ENCODE peak calls at places on chromosomes 2 and 18, in ten cellular contexts. I, G, T, X, B, Z, Q, N, P and K are unnamed samples.

GRCh38 chr2:54572262-54572635 is 116.1 kb downstream of the SPTBN1 start:
- DNase-seq in I (no peak), G (no peak), T (no peak), X (no peak), B (no peak), Z (peak; percentile 28), Q (no peak), N (no peak), P (peak; percentile 94), K (no peak)

GRCh38 chr2:161983896-161984295 is 90.1 kb downstream of the DPP4 start:
- DNase-seq in I (no peak), G (no peak), T (no peak), X (no peak), B (no peak), Z (no peak), Q (no peak), N (no peak), P (no peak), K (no peak)

GRCh38 chr2:222130855-222131254 is 167.9 kb downstream of the PAX3 start:
- DNase-seq in I (no peak), G (no peak), T (no peak), X (no peak), B (no peak), Z (no peak), Q (no peak), N (no peak), P (no peak), K (no peak)

GRCh38 chr2:26273501-26273900 is 28.8 kb downstream of the HADHB start:
- DNase-seq in I (no peak), G (no peak), T (no peak), X (no peak), B (no peak), Z (no peak), Q (no peak), N (no peak), P (no peak), K (no peak)

GRCh38 chr2:162018530-162018929 is 55.5 kb downstream of the DPP4 start:
- DNase-seq in I (no peak), G (no peak), T (no peak), X (no peak), B (no peak), Z (no peak), Q (no peak), N (no peak), P (no peak), K (no peak)

GRCh38 chr2:66539452-66539851 is 104.5 kb downstream of the MEIS1 start:
- DNase-seq in I (no peak), G (peak; percentile 37), T (no peak), X (no peak), B (no peak), Z (no peak), Q (no peak), N (no peak), P (no peak), K (no peak)

GRCh38 chr2:25336446-25336845 is 5.3 kb downstream of the DNMT3A start:
- DNase-seq in I (no peak), G (no peak), T (no peak), X (no peak), B (no peak), Z (no peak), Q (no peak), N (no peak), P (no peak), K (no peak)

GRCh38 chr2:141264848-141265247 is 866.0 kb downstream of the LRP1B start:
- DNase-seq in I (no peak), G (no peak), T (no peak), X (peak; percentile 49), B (no peak), Z (no peak), Q (no peak), N (no peak), P (no peak), K (no peak)

GRCh38 chr2:98478861-98479770 is 34.5 kb downstream of the INPP4A start:
- DNase-seq in I (no peak), G (no peak), T (no peak), X (no peak), B (no peak), Z (no peak), Q (no peak), N (no peak), P (no peak), K (no peak)

GRCh38 chr2:10384089-10384734 is 63.9 kb downstream of the ODC1 start:
- DNase-seq in I (no peak), G (no peak), T (no peak), X (no peak), B (no peak), Z (no peak), Q (no peak), N (no peak), P (no peak), K (no peak)

GRCh38 chr2:660477-661214 is 16.6 kb downstream of the TMEM18 start:
- DNase-seq in I (no peak), G (no peak), T (no peak), X (no peak), B (no peak), Z (no peak), Q (no peak), N (no peak), P (no peak), K (peak; percentile 83)

GRCh38 chr2:153059338-153060052 is 341.1 kb downstream of the ARL6IP6 start:
- DNase-seq in I (no peak), G (no peak), T (no peak), X (no peak), B (no peak), Z (no peak), Q (no peak), N (no peak), P (peak; percentile 86), K (no peak)

GRCh38 chr2:108987111-108987510 is 1.9 kb downstream of the EDAR start:
- DNase-seq in I (no peak), G (no peak), T (no peak), X (no peak), B (no peak), Z (no peak), Q (no peak), N (no peak), P (no peak), K (no peak)

GRCh38 chr2:46165916-46166315 is 131.3 kb upstream of the EPAS1 start:
- DNase-seq in I (no peak), G (no peak), T (no peak), X (no peak), B (no peak), Z (no peak), Q (no peak), N (no peak), P (no peak), K (no peak)

GRCh38 chr2:119004602-119005001 is 62.6 kb downstream of the MARCO start:
- DNase-seq in I (no peak), G (no peak), T (no peak), X (no peak), B (no peak), Z (no peak), Q (no peak), N (no peak), P (no peak), K (peak; percentile 7)

DNA sequence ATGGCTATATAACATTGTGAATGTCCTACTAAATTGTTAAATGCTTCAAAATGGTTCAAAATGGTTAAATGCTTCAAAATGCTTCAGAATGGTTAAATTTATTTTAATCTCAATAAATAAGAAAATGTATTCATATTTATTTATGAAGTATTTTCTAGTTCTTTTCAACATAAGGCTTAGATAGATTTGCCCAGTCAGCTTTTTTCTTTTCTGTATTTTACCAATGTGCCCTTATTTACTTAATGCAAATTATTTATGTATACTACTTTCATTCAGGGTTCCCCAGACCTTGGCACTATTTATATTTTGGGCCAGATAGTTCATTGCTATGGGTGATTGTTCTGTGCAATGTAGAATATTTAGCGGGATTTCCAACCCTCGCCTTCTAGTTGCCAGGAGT is 546.7 kb downstream of the RIT2 start:
- DNase-seq in I (no peak), G (no peak), T (no peak), X (no peak), B (no peak), Z (no peak), Q (no peak), N (no peak), P (no peak), K (no peak)
- TF ChIP-seq POLR2A in I (no peak), G (no peak), T (no peak), X (no peak), B (no peak), Z (no peak), Q (no peak), N (no peak), P (no peak), K (no peak)

DNA sequence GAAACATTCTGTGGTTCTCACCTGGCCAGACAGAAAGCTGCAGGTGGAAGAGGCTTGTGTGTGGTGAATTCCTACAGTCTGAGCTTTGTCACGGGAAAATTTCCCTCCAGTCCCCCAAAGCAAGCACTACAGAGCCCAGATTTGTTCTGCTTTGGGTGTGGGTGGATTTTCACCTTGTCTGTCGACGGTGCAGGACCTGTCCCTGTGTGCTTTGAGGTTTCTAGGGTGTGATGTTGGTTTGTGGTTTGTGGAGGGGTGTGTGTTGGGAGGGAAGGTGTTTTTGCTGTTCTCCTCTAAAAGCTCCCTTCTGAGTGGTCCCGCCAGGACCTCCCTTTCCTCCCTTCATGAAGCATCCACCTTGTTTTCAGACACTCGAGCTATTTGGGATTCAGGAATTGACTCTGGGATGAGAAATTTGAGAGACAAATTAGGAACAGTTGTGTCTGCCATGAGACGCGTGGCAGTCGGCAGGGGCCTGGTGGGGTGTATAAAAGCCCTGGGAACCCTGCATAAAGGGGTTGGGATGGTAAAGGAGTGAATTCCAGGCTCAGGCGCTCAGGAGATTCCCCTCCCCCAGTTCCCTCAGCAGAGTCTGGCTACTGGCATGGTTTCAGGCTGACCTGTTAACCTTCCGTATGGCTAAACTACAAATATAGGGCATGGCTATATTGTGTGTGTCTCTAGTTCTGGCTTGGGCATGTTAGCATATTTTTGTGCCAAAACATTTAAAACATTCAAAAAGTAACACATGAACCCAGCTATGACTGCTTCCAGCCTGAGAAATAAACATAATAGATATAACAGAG is 65.5 kb downstream of the DGKD start:
- DNase-seq in I (no peak), G (no peak), T (no peak), X (no peak), B (no peak), Z (no peak), Q (no peak), N (peak; percentile 76), P (peak; percentile 61), K (peak; percentile 14)
- H3K27ac ChIP-seq in I (peak overlapping the region; percentile 20), G (no peak overlapping the region), T (no peak overlapping the region), X (peak overlapping the region; percentile 93), B (no peak overlapping the region), Z (no peak overlapping the region), Q (peak overlapping the region; percentile 87), N (peak overlapping the region; percentile 84), P (peak overlapping the region; percentile 99), K (no peak overlapping the region)

DNA sequence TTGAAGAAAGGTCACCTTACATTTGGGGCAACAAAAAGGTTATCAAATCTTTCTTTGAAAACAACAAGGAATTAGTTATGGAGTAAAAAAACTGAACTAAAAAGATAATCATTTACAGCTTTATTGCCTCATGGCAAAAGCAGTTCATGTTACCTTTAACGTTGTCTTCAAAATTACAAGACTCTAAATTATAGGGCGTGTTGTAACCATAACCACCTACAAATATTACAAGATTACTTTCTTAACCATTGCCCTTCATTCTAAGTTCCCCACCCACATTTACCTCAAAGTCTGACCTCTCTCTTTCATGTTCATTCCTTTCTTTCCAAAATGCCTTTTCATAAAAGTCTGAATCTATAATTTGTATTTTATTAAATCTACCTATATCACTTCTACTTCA is 74.6 kb upstream of the LRATD1 start:
- DNase-seq in I (no peak), G (no peak), T (no peak), X (no peak), B (no peak), Z (no peak), Q (no peak), N (no peak), P (no peak), K (no peak)
- TF ChIP-seq CTCF in I (no peak), G (no peak), T (no peak), X (no peak), B (no peak), Z (no peak), Q (no peak), N (no peak), P (no peak), K (no peak)

GRCh38 chr2:241081643-241082337 is 20.3 kb downstream of the MTERF4 start:
- DNase-seq in I (no peak), G (no peak), T (no peak), X (no peak), B (no peak), Z (no peak), Q (no peak), N (no peak), P (no peak), K (no peak)
- TF ChIP-seq POLR2A in I (no peak), G (no peak), T (no peak), X (no peak), B (no peak), Z (no peak), Q (no peak), N (no peak), P (no peak), K (no peak)